ENCODE peak calls at places on chromosomes 7 and 10, in seven cellular contexts. One of them, this sample, is unnamed. For H3K4me1, the result is how much of the 10 kb centered on the place peaks cover.

GRCh38 chr10:44396671-44397191 is 11.8 kb upstream of the CXCL12 start:
- DNase-seq in A549: no peak
- DNase-seq in transverse colon: no peak
- DNase-seq in SK-N-SH: no peak
- DNase-seq in ovary: no peak
- DNase-seq in sigmoid colon: peak
- DNase-seq in suprapubic skin: peak
- DNase-seq in this sample: no peak

GRCh38 chr10:50351483-50352146 is 100.3 kb upstream of the ASAH2 start:
- DNase-seq in SK-N-SH: no peak
- DNase-seq in sigmoid colon: no peak
- DNase-seq in suprapubic skin: no peak
- DNase-seq in A549: no peak
- DNase-seq in ovary: no peak
- DNase-seq in transverse colon: no peak
- DNase-seq in this sample: no peak

GRCh38 chr7:27793780-27794179 is 53.8 kb downstream of the TAX1BP1 start:
- DNase-seq in transverse colon: no peak
- DNase-seq in A549: no peak
- DNase-seq in sigmoid colon: no peak
- DNase-seq in SK-N-SH: no peak
- DNase-seq in suprapubic skin: no peak
- DNase-seq in ovary: no peak
- DNase-seq in this sample: no peak

GRCh38 chr10:97759157-97759980 is 12.4 kb downstream of the SFRP5 start:
- DNase-seq in SK-N-SH: peak
- DNase-seq in transverse colon: peak
- DNase-seq in ovary: peak
- DNase-seq in suprapubic skin: no peak
- DNase-seq in sigmoid colon: peak
- DNase-seq in A549: peak
- DNase-seq in this sample: peak

GRCh38 chr10:104333728-104334373 is 4.4 kb downstream of the ITPRIP start:
- DNase-seq in A549: no peak
- DNase-seq in sigmoid colon: peak
- DNase-seq in ovary: peak
- DNase-seq in transverse colon: no peak
- DNase-seq in suprapubic skin: peak
- DNase-seq in SK-N-SH: peak
- DNase-seq in this sample: no peak

GRCh38 chr7:111212857-111213523 is 122.1 kb downstream of the LRRN3 start:
- DNase-seq in transverse colon: no peak
- DNase-seq in sigmoid colon: no peak
- DNase-seq in suprapubic skin: no peak
- DNase-seq in SK-N-SH: no peak
- DNase-seq in A549: no peak
- DNase-seq in ovary: no peak
- DNase-seq in this sample: no peak

GRCh38 chr7:157630301-157630853 is 293.6 kb downstream of the DNAJB6 start:
- DNase-seq in ovary: no peak
- DNase-seq in sigmoid colon: no peak
- DNase-seq in suprapubic skin: no peak
- DNase-seq in A549: no peak
- DNase-seq in transverse colon: no peak
- DNase-seq in SK-N-SH: no peak
- DNase-seq in this sample: no peak

GRCh38 chr7:134553976-134554375 is 5.1 kb downstream of the AKR1B15 start:
- DNase-seq in SK-N-SH: no peak
- DNase-seq in ovary: no peak
- DNase-seq in transverse colon: no peak
- DNase-seq in sigmoid colon: no peak
- DNase-seq in suprapubic skin: no peak
- DNase-seq in A549: peak
- DNase-seq in this sample: no peak

GRCh38 chr10:13717936-13718772 is 131.4 kb downstream of the PRPF18 start:
- DNase-seq in suprapubic skin: peak
- DNase-seq in sigmoid colon: peak
- DNase-seq in ovary: peak
- DNase-seq in transverse colon: peak
- DNase-seq in SK-N-SH: no peak
- DNase-seq in A549: no peak
- DNase-seq in this sample: peak

GRCh38 chr7:32887395-32887794 is 4.2 kb downstream of the KBTBD2 start:
- DNase-seq in A549: no peak
- DNase-seq in suprapubic skin: no peak
- DNase-seq in sigmoid colon: no peak
- DNase-seq in ovary: no peak
- DNase-seq in transverse colon: no peak
- DNase-seq in SK-N-SH: no peak
- DNase-seq in this sample: no peak

GRCh38 chr7:151637781-151638261 is 118.1 kb upstream of the RHEB start:
- DNase-seq in sigmoid colon: peak
- DNase-seq in A549: no peak
- DNase-seq in transverse colon: no peak
- DNase-seq in SK-N-SH: no peak
- DNase-seq in ovary: peak
- DNase-seq in suprapubic skin: no peak
- DNase-seq in this sample: no peak

GRCh38 chr7:64494912-64495461 is 67.9 kb downstream of the ZNF680 start:
- DNase-seq in SK-N-SH: peak
- DNase-seq in sigmoid colon: no peak
- DNase-seq in ovary: peak
- DNase-seq in A549: no peak
- DNase-seq in transverse colon: no peak
- DNase-seq in suprapubic skin: no peak
- DNase-seq in this sample: no peak

GRCh38 chr10:6314620-6315205 is 112.0 kb downstream of the PFKFB3 start:
- DNase-seq in ovary: no peak
- DNase-seq in sigmoid colon: no peak
- DNase-seq in SK-N-SH: no peak
- DNase-seq in transverse colon: peak
- DNase-seq in suprapubic skin: no peak
- DNase-seq in A549: peak
- DNase-seq in this sample: no peak

GRCh38 chr10:112990271-112990670 is 40.2 kb downstream of the TCF7L2 start:
- DNase-seq in A549: no peak
- DNase-seq in sigmoid colon: no peak
- DNase-seq in transverse colon: no peak
- DNase-seq in SK-N-SH: no peak
- DNase-seq in ovary: no peak
- DNase-seq in suprapubic skin: no peak
- DNase-seq in this sample: no peak

GRCh38 chr10:57972783-57973182 is 294.9 kb downstream of the IPMK start:
- DNase-seq in suprapubic skin: no peak
- DNase-seq in SK-N-SH: no peak
- DNase-seq in transverse colon: no peak
- DNase-seq in sigmoid colon: no peak
- DNase-seq in ovary: no peak
- DNase-seq in A549: no peak
- DNase-seq in this sample: no peak

GRCh38 chr7:2896141-2896540 is 52.0 kb upstream of the GNA12 start:
- DNase-seq in ovary: no peak
- DNase-seq in SK-N-SH: peak
- DNase-seq in suprapubic skin: no peak
- DNase-seq in transverse colon: no peak
- DNase-seq in sigmoid colon: no peak
- DNase-seq in A549: no peak
- DNase-seq in this sample: no peak

GRCh38 chr7:93117327-93117726 is 452 bp downstream of the SAMD9 start:
- DNase-seq in transverse colon: no peak
- DNase-seq in sigmoid colon: no peak
- DNase-seq in A549: no peak
- DNase-seq in SK-N-SH: no peak
- DNase-seq in suprapubic skin: no peak
- DNase-seq in ovary: no peak
- DNase-seq in this sample: no peak

GRCh38 chr10:126903646-126904360 is 1.4 kb upstream of the DOCK1 start:
- DNase-seq in SK-N-SH: no peak
- DNase-seq in A549: no peak
- DNase-seq in suprapubic skin: peak
- DNase-seq in ovary: no peak
- DNase-seq in sigmoid colon: no peak
- DNase-seq in transverse colon: no peak
- DNase-seq in this sample: no peak

GRCh38 chr7:116545411-116545993 is 20.7 kb downstream of the CAV1 start:
- DNase-seq in SK-N-SH: no peak
- DNase-seq in sigmoid colon: no peak
- DNase-seq in suprapubic skin: no peak
- DNase-seq in transverse colon: no peak
- DNase-seq in A549: no peak
- DNase-seq in ovary: no peak
- DNase-seq in this sample: no peak

DNA sequence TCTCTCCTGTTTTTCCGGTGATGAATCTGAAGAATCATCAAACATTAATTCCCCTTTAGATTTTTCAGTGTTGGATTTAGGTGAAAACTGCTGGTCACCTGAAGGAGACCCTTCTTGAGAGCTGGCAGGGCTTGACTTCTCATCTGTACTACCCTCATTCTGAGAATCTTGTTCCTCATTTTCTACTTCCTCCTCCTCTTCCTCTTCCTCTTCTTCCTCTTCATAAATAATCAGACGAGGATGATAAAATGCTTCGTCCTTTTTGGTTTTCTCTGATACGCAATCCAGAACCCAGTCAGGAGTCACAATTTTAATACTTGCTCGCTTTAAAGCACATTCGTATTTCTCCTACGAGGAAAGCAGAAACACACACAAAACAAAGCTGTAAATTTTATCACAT is 26.9 kb downstream of the PAXIP1 start:
- DNase-seq in ovary: no peak
- DNase-seq in SK-N-SH: no peak
- DNase-seq in A549: no peak
- DNase-seq in sigmoid colon: no peak
- DNase-seq in suprapubic skin: no peak
- DNase-seq in transverse colon: no peak
- DNase-seq in this sample: no peak
- H3K4me1 ChIP-seq in ovary: under half
- H3K4me1 ChIP-seq in SK-N-SH: under half
- H3K4me1 ChIP-seq in A549: under half
- H3K4me1 ChIP-seq in sigmoid colon: under half
- H3K4me1 ChIP-seq in suprapubic skin: under half
- H3K4me1 ChIP-seq in transverse colon: under half
- H3K4me1 ChIP-seq in this sample: under half

GRCh38 chr7:24172859-24173258 is 111.1 kb upstream of the NPY start:
- DNase-seq in suprapubic skin: no peak
- DNase-seq in A549: no peak
- DNase-seq in ovary: no peak
- DNase-seq in SK-N-SH: peak
- DNase-seq in transverse colon: no peak
- DNase-seq in sigmoid colon: no peak
- DNase-seq in this sample: no peak

GRCh38 chr7:24175603-24176002 is 108.4 kb upstream of the NPY start:
- DNase-seq in sigmoid colon: no peak
- DNase-seq in transverse colon: no peak
- DNase-seq in SK-N-SH: no peak
- DNase-seq in suprapubic skin: no peak
- DNase-seq in A549: no peak
- DNase-seq in ovary: no peak
- DNase-seq in this sample: no peak

DNA sequence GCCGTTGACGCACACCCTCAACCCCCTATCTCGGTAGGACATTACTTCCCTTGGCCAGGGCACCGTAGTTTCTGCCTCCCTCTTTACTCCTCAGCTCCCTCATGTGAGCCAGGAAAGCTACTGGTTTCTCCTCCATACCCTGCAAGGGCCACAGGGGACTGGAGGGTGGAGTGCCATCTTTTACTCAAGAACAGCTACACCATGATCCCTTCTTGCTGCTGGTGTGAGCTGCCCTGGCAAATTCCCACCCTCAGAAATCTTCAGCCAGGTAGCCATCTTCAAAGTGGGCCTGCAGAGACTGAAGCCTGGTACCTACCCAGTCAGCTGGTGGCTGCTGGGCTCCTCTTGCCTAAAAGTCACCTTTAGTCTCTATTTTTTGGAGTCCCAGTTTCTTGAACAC is 105.2 kb upstream of the NPY start:
- DNase-seq in A549: no peak
- DNase-seq in ovary: no peak
- DNase-seq in sigmoid colon: no peak
- DNase-seq in suprapubic skin: no peak
- DNase-seq in transverse colon: no peak
- DNase-seq in SK-N-SH: no peak
- DNase-seq in this sample: no peak
- TF ChIP-seq CTCF in A549: no peak
- TF ChIP-seq CTCF in ovary: no peak
- TF ChIP-seq CTCF in sigmoid colon: no peak
- TF ChIP-seq CTCF in suprapubic skin: no peak
- TF ChIP-seq CTCF in transverse colon: no peak
- TF ChIP-seq CTCF in SK-N-SH: no peak
- TF ChIP-seq CTCF in this sample: no peak

DNA sequence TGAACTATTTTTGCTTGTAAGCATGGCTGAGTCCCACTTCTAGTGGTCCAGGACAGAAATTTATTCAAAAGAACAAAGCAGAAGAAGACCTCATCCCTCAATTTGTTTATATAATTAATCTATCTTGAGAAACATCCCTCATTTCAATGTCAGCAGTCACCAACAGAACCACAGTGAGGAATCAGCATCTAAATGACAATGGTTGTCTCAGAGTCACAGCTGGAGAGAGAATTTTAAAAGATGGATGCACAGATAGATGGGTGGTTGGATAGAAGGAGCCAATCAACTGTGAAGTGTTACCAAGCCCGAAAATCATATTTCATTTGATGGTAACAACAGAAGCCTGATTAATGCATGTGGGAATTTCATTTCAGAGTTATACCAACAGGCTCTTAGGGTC is 55.0 kb downstream of the ICA1 start:
- DNase-seq in suprapubic skin: no peak
- DNase-seq in ovary: no peak
- DNase-seq in sigmoid colon: no peak
- DNase-seq in transverse colon: no peak
- DNase-seq in SK-N-SH: no peak
- DNase-seq in A549: no peak
- DNase-seq in this sample: no peak
- TF ChIP-seq EP300 in suprapubic skin: no peak
- TF ChIP-seq EP300 in ovary: no peak
- TF ChIP-seq EP300 in sigmoid colon: no peak
- TF ChIP-seq EP300 in transverse colon: no peak
- TF ChIP-seq EP300 in SK-N-SH: no peak
- TF ChIP-seq EP300 in A549: no peak
- TF ChIP-seq EP300 in this sample: no peak

DNA sequence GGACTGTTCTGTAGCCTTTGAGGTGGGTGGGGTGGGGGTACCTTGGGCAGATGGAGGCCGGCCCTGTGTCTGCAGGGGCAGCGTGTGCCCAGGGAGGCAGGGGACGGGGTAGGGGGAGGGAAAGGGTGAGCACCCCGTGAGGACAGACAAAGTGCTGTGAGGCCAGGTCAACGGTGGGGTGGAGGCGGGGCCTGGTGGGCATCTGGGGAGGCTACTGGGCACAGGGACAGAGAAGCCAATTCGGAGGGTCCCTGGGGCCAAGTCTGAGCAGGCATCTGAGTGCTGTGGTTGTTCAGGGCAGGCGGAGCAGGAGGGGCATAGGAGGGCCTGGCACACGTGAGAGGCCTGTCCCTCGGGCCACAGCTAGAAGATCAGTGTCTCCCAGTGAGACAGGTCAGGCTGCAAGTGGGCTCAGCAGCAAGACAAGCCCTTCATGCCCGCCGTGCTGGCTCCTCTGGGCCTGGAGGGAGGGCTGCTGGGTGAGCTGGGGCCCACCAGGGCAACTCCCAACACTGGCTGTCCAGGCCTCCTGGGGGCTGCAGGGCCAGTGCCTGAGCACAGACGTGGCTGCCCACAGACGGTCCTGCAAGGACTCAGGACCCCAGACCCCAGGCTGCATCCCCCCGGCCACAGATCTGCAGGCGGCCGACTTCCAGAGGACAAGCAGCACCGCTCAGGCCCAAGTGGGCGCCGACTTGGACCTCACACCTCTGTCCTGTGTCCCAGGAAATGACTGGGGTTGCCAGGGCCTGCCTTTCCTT is 26.4 kb upstream of the KNDC1 start:
- DNase-seq in ovary: peak
- DNase-seq in A549: no peak
- DNase-seq in SK-N-SH: peak
- DNase-seq in transverse colon: no peak
- DNase-seq in sigmoid colon: no peak
- DNase-seq in suprapubic skin: no peak
- DNase-seq in this sample: no peak
- H3K4me1 ChIP-seq in ovary: under half
- H3K4me1 ChIP-seq in A549: under half
- H3K4me1 ChIP-seq in SK-N-SH: under half
- H3K4me1 ChIP-seq in transverse colon: under half
- H3K4me1 ChIP-seq in sigmoid colon: under half
- H3K4me1 ChIP-seq in suprapubic skin: under half
- H3K4me1 ChIP-seq in this sample: under half

This sample was measured in tibial nerve.